ENCODE peak calls at places on chromosomes 7 and 10, in nine cellular contexts. C is right cardiac atrium; W is CD8-positive, alpha-beta memory T cell; T is tibial artery; L is ovary; D is sigmoid colon; P is A549; X is tibial nerve; J is Panc1. N is an unnamed sample.

GRCh38 chr7:45872116-45873034 is 507 bp downstream of the CCDC201 start:
- DNase-seq in T (no peak), X (no peak), J (no peak), D (no peak), P (no peak), W (no peak), C (no peak), L (no peak), N (no peak)

GRCh38 chr7:134458341-134458805 is 527 bp downstream of the AKR1B1 start:
- DNase-seq in X (no peak), W (peak; percentile 75), C (peak; percentile 72), L (peak; percentile 52), P (peak; percentile 87), T (peak; percentile 76), J (no peak), D (peak; percentile 74), N (peak; percentile 57)

GRCh38 chr7:98396768-98397167 is 4.1 kb downstream of the BAIAP2L1 start:
- DNase-seq in W (no peak), P (no peak), C (no peak), T (no peak), L (no peak), D (no peak), X (no peak), J (no peak), N (no peak)

GRCh38 chr10:92591550-92592140 is 1.3 kb upstream of the KIF11 start:
- DNase-seq in D (peak; percentile 95), X (peak; percentile 84), P (peak; percentile 77), L (peak; percentile 89), W (peak; percentile 94), C (peak; percentile 97), J (peak; percentile 82), T (peak; percentile 97), N (peak; percentile 93)

GRCh38 chr7:37119296-37119695 is 329.4 kb downstream of the ELMO1 start:
- DNase-seq in L (no peak), C (no peak), X (no peak), W (no peak), T (no peak), P (no peak), J (no peak), D (no peak), N (no peak)

GRCh38 chr10:28375399-28376354 is 72.8 kb upstream of the MPP7 start:
- DNase-seq in W (no peak), C (no peak), P (no peak), J (no peak), T (no peak), X (no peak), D (no peak), L (no peak), N (no peak)

GRCh38 chr7:34091330-34091917 is 186.1 kb downstream of the BMPER start:
- DNase-seq in C (no peak), X (no peak), P (no peak), L (peak; percentile 45), J (peak; percentile 28), W (no peak), D (no peak), T (no peak), N (no peak)

GRCh38 chr10:7788640-7789335 is 811 bp downstream of the ATP5F1C start:
- DNase-seq in T (no peak), J (no peak), C (no peak), D (no peak), W (peak; percentile 48), L (no peak), P (no peak), X (no peak), N (peak; percentile 20)

GRCh38 chr7:35374858-35375257 is 121.0 kb upstream of the TBX20 start:
- DNase-seq in X (no peak), D (no peak), T (no peak), W (no peak), P (no peak), L (no peak), C (peak; percentile 77), J (no peak), N (peak; percentile 86)

GRCh38 chr7:35371221-35371620 is 117.3 kb upstream of the TBX20 start:
- DNase-seq in T (no peak), X (no peak), J (no peak), W (no peak), P (no peak), L (no peak), D (no peak), C (no peak), N (no peak)

GRCh38 chr7:35375516-35375915 is 121.6 kb upstream of the TBX20 start:
- DNase-seq in J (no peak), W (no peak), T (no peak), P (no peak), C (no peak), X (no peak), D (no peak), L (no peak), N (no peak)

GRCh38 chr7:35366167-35367155 is 112.6 kb upstream of the TBX20 start:
- DNase-seq in L (no peak), C (peak; percentile 57), X (no peak), T (no peak), P (no peak), J (no peak), W (no peak), D (no peak), N (no peak)

DNA sequence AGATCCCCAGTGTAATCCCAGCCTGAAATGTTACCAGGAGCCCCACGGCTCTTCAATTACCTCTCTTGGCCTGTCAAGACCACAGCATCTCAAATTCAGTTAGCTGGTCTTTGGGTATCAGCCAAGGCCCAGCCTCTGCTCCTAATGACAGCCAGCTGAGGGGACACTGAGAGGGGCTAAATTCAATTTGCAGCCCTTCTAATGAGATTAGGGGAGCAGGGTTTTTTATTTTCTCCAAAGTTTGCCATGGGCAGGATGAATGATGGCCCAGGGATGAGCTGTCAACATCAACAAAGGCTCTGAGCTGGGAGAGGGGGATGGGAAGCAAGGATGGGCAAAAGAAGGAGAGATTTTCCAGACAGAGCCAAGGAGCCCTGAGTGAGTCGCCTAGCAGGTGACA is 116.8 kb upstream of the TBX20 start:
- DNase-seq in T (no peak), P (no peak), L (no peak), J (no peak), D (no peak), X (no peak), W (no peak), C (no peak), N (no peak)
- H3K27ac ChIP-seq in T (no peak overlapping the region), P (no peak overlapping the region), L (no peak overlapping the region), J (no peak overlapping the region), D (no peak overlapping the region), X (no peak overlapping the region), W (no peak overlapping the region), C (no peak overlapping the region), N (no peak overlapping the region)

GRCh38 chr10:98268694-98269386 is 846 bp upstream of the LOXL4 start:
- DNase-seq in D (no peak), T (no peak), P (peak; percentile 36), C (no peak), X (no peak), W (no peak), L (no peak), J (no peak), N (no peak)
- H3K27ac ChIP-seq in D (peak overlapping the region; percentile 90), T (peak overlapping the region; percentile 94), P (peak overlapping the region; percentile 72), C (peak overlapping the region; percentile 34), X (peak overlapping the region; percentile 83), W (no peak overlapping the region), L (no peak overlapping the region), J (peak overlapping the region; percentile 80), N (peak overlapping the region; percentile 79)

GRCh38 chr7:24713039-24713793 is 44.0 kb downstream of the GSDME start:
- DNase-seq in C (no peak), P (no peak), X (no peak), T (no peak), W (no peak), L (no peak), D (no peak), J (no peak), N (no peak)

GRCh38 chr7:24706211-24707165 is 50.8 kb downstream of the GSDME start:
- DNase-seq in D (no peak), C (peak; percentile 57), J (no peak), P (no peak), W (no peak), T (no peak), L (no peak), X (no peak), N (no peak)

GRCh38 chr7:24709051-24709450 is 48.2 kb downstream of the GSDME start:
- DNase-seq in P (no peak), L (no peak), W (no peak), D (no peak), J (no peak), X (no peak), T (no peak), C (no peak), N (no peak)

GRCh38 chr7:24708244-24708643 is 49.0 kb downstream of the GSDME start:
- DNase-seq in J (no peak), X (no peak), D (no peak), W (no peak), T (no peak), C (no peak), L (no peak), P (no peak), N (no peak)

DNA sequence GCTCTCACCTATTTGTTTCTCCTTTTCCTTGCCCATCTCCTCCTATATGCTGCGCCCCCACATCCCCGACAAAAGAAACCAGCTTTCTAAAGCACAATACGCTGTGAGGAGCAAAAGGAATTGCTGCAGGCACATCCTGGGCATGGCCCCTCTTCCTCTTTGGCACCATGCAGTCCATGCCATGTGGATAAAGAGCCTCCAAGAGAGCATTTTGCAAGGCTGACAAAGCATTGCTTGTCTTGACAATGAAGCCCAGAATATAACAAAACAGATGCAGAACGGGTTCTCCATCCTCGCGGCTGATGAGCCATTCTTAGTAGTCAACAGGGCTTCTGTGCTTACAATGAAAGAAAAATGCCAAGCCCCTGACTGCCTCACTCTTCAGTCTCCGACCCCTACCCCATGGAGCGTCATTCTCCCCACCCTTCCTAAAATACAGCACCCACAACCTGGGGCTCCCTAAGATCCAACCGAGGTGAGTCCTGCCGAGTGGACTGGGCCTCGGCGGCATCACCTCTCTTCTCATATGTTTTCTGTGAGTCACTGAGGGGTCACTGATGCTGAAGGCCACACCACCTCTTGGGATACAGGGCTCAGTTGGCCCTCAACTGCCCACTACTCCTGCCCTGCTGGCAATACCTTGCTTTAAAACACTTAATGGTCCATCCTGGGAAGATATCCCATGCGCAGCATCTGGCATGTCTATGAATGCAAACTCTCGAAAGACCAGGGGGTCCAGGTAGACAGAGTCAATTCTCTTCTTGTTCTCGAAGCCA is 47.5 kb downstream of the GSDME start:
- DNase-seq in W (no peak), D (no peak), P (no peak), T (no peak), L (no peak), C (no peak), J (no peak), X (no peak), N (no peak)
- H3K27ac ChIP-seq in W (no peak overlapping the region), D (no peak overlapping the region), P (no peak overlapping the region), T (no peak overlapping the region), L (no peak overlapping the region), C (no peak overlapping the region), J (no peak overlapping the region), X (no peak overlapping the region), N (no peak overlapping the region)

GRCh38 chr10:1059902-1060301 is 3.7 kb downstream of the WDR37 start:
- DNase-seq in W (no peak), J (no peak), T (no peak), C (no peak), L (no peak), D (no peak), P (no peak), X (no peak), N (no peak)

GRCh38 chr10:1054684-1055083 is 1.5 kb upstream of the WDR37 start:
- DNase-seq in C (no peak), T (no peak), J (no peak), D (no peak), P (no peak), L (no peak), W (no peak), X (no peak), N (no peak)

GRCh38 chr10:1056326-1057105 is at the start of gene WDR37:
- DNase-seq in D (peak; percentile 92), J (no peak), P (peak; percentile 93), W (peak; percentile 92), T (peak; percentile 92), L (peak; percentile 84), X (peak; percentile 64), C (peak; percentile 96), N (peak; percentile 89)

GRCh38 chr10:1058017-1058416 is 1.8 kb downstream of the WDR37 start:
- DNase-seq in D (no peak), L (no peak), T (no peak), X (no peak), P (no peak), C (no peak), W (no peak), J (no peak), N (no peak)

DNA sequence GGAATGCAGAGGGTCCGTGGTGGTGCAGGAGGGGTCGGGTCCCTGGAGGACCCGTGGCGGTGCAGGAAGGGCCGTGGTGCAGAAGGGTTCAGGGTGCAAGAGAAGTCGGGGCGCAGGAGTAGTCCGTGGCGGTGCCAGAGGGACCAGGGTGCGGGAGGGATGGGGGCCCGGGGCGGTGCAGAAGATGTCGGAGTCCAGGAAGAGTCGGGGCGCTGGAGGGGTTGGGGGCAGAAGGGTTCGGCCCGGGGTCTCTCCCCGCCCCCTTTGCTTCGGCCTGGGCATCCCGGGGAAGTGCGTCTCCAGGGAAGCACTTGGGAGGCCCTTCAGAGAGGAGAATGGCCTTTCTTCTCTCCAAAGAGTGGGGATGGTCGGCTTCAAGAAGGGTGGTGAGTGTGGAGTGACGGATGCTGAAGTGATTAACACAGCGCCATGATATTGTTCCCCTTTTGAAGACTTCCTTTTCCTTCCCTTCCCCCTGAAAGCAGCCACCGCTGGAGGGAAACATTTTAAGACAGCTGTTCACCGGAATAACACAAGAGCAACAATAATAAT is 997 bp downstream of the WDR37 start:
- DNase-seq in X (no peak), C (no peak), D (no peak), W (no peak), L (no peak), J (no peak), T (no peak), P (peak; percentile 31), N (no peak)
- H3K27ac ChIP-seq in X (peak overlapping the region; percentile 96), C (peak overlapping the region; percentile 59), D (peak overlapping the region; percentile 99), W (peak overlapping the region; percentile 96), L (peak overlapping the region; percentile 92), J (peak overlapping the region; percentile 93), T (peak overlapping the region; percentile 99), P (peak overlapping the region; percentile 99), N (peak overlapping the region; percentile 97)